ENCODE peak calls at places on chromosomes 3 and 15, in nine cellular contexts. B is hippocampal formation, O is thyroid gland, V is CD14-positive monocyte, Y is T-helper 1 cell, K is AG10803, H is ACHN, P is hepatic stellate cell, A is ovary. W is an unnamed sample.

GRCh38 chr3:10551821-10552630 is 46.6 kb upstream of the ATP2B2 start:
- DNase-seq in B (no peak), O (no peak), V (peak; percentile 72), Y (peak; percentile 26), K (no peak), H (peak; percentile 49), P (no peak), A (no peak), W (peak; percentile 41)

GRCh38 chr3:117589454-117589853 is 879.9 kb downstream of the TUSC7 start:
- DNase-seq in B (peak; percentile 41), O (no peak), V (no peak), Y (no peak), K (peak; percentile 9), H (no peak), P (no peak), A (no peak), W (no peak)

GRCh38 chr3:30686176-30686575 is 79.8 kb downstream of the TGFBR2 start:
- DNase-seq in B (no peak), O (no peak), V (no peak), Y (no peak), K (no peak), H (no peak), P (no peak), A (no peak), W (no peak)

GRCh38 chr15:72168131-72168825 is 29.3 kb downstream of the GRAMD2A start:
- DNase-seq in B (no peak), O (peak; percentile 34), V (no peak), Y (no peak), K (no peak), H (no peak), P (no peak), A (no peak), W (no peak)

GRCh38 chr15:75368689-75369239 is 357 bp upstream of the MAN2C1 start:
- DNase-seq in B (no peak), O (peak; percentile 23), V (no peak), Y (no peak), K (peak; percentile 13), H (no peak), P (no peak), A (no peak), W (no peak)

GRCh38 chr15:72062319-72062718 is 55.6 kb downstream of the MYO9A start:
- DNase-seq in B (no peak), O (no peak), V (no peak), Y (no peak), K (no peak), H (no peak), P (no peak), A (no peak), W (no peak)

GRCh38 chr15:99451484-99451883 is 114.3 kb upstream of the MEF2A start:
- DNase-seq in B (no peak), O (no peak), V (no peak), Y (no peak), K (no peak), H (no peak), P (peak; percentile 1), A (no peak), W (no peak)

GRCh38 chr3:185737020-185737419 is 87.8 kb downstream of the IGF2BP2 start:
- DNase-seq in B (no peak), O (no peak), V (no peak), Y (no peak), K (peak; percentile 65), H (no peak), P (no peak), A (no peak), W (no peak)

GRCh38 chr15:70240082-70240481 is 142.4 kb upstream of the TLE3 start:
- DNase-seq in B (no peak), O (no peak), V (peak; percentile 22), Y (no peak), K (no peak), H (no peak), P (no peak), A (no peak), W (no peak)

GRCh38 chr15:51721199-51721960 is 16.1 kb downstream of the LYSMD2 start:
- DNase-seq in B (no peak), O (no peak), V (no peak), Y (no peak), K (peak; percentile 18), H (no peak), P (no peak), A (no peak), W (no peak)

GRCh38 chr3:61669676-61670299 is 108.4 kb downstream of the PTPRG start:
- DNase-seq in B (no peak), O (peak; percentile 49), V (no peak), Y (no peak), K (no peak), H (no peak), P (no peak), A (no peak), W (no peak)

GRCh38 chr3:127484601-127485388 is 105.7 kb downstream of the TPRA1 start:
- DNase-seq in B (no peak), O (no peak), V (no peak), Y (no peak), K (peak; percentile 48), H (no peak), P (no peak), A (no peak), W (no peak)

GRCh38 chr3:139836656-139837464 is 98.1 kb upstream of the CLSTN2 start:
- DNase-seq in B (no peak), O (no peak), V (no peak), Y (no peak), K (no peak), H (no peak), P (no peak), A (no peak), W (no peak)

GRCh38 chr15:38885477-38885952 is 320.9 kb upstream of the RASGRP1 start:
- DNase-seq in B (no peak), O (no peak), V (no peak), Y (no peak), K (peak; percentile 91), H (no peak), P (no peak), A (peak; percentile 52), W (no peak)

GRCh38 chr3:111800472-111800871 is 58.6 kb upstream of the PHLDB2 start:
- DNase-seq in B (no peak), O (no peak), V (no peak), Y (no peak), K (no peak), H (no peak), P (no peak), A (no peak), W (no peak)

GRCh38 chr3:33218446-33219174 is at the start of gene SUSD5:
- DNase-seq in B (no peak), O (peak; percentile 45), V (no peak), Y (no peak), K (peak; percentile 29), H (peak; percentile 22), P (peak; percentile 33), A (no peak), W (peak; percentile 19)

GRCh38 chr3:48798998-48799397 is 48.7 kb downstream of the PRKAR2A start:
- DNase-seq in B (no peak), O (peak; percentile 9), V (no peak), Y (no peak), K (no peak), H (no peak), P (no peak), A (no peak), W (no peak)

GRCh38 chr3:195080125-195080524 is 190.8 kb downstream of the XXYLT1 start:
- DNase-seq in B (no peak), O (no peak), V (no peak), Y (no peak), K (no peak), H (peak; percentile 17), P (no peak), A (no peak), W (no peak)

GRCh38 chr3:37337481-37337880 is 163.1 kb upstream of the LRRFIP2 start:
- DNase-seq in B (no peak), O (no peak), V (no peak), Y (no peak), K (no peak), H (no peak), P (no peak), A (no peak), W (no peak)

GRCh38 chr3:52253314-52254260 is 8.0 kb downstream of the PPM1M start:
- DNase-seq in B (peak; percentile 57), O (no peak), V (no peak), Y (peak; percentile 80), K (no peak), H (no peak), P (no peak), A (no peak), W (no peak)

GRCh38 chr3:126212629-126213375 is 32.4 kb upstream of the ALDH1L1 start:
- DNase-seq in B (no peak), O (peak; percentile 42), V (no peak), Y (no peak), K (peak; percentile 46), H (peak; percentile 61), P (peak; percentile 43), A (peak; percentile 57), W (no peak)

GRCh38 chr15:71295242-71296031 is 180.2 kb downstream of the THSD4 start:
- DNase-seq in B (no peak), O (peak; percentile 16), V (no peak), Y (no peak), K (peak; percentile 99), H (peak; percentile 95), P (peak; percentile 75), A (no peak), W (no peak)

GRCh38 chr3:58112185-58112535 is 98.6 kb downstream of the DNASE1L3 start:
- DNase-seq in B (no peak), O (no peak), V (no peak), Y (no peak), K (no peak), H (no peak), P (no peak), A (no peak), W (no peak)

GRCh38 chr3:54870423-54870822 is 57.4 kb downstream of the LRTM1 start:
- DNase-seq in B (peak; percentile 54), O (no peak), V (no peak), Y (no peak), K (peak; percentile 98), H (peak; percentile 62), P (peak; percentile 83), A (no peak), W (no peak)

GRCh38 chr3:140546649-140547048 is 131.2 kb upstream of the TRIM42 start:
- DNase-seq in B (no peak), O (no peak), V (no peak), Y (no peak), K (no peak), H (no peak), P (no peak), A (no peak), W (no peak)

GRCh38 chr15:67823371-67824156 is 1.7 kb upstream of the SKOR1 start:
- DNase-seq in B (no peak), O (no peak), V (no peak), Y (no peak), K (no peak), H (no peak), P (no peak), A (no peak), W (no peak)

GRCh38 chr3:39524107-39524506 is 56.6 kb downstream of the MOBP start:
- DNase-seq in B (no peak), O (no peak), V (no peak), Y (no peak), K (no peak), H (no peak), P (no peak), A (no peak), W (no peak)

W was measured in amygdala.